ENCODE peak calls at places on chromosomes 13 and 19, in ten cellular contexts. D is nucleus accumbens, U is DMS153, S is Calu3, R is skeletal muscle cell, W is dorsolateral prefrontal cortex, Y is HFF-Myc, A is ELR, M is GDM1, T is hypothalamus. P is an unnamed sample.

GRCh38 chr13:109780880-109781383 is 5.5 kb downstream of the IRS2 start:
- DNase-seq in D (no peak), U (no peak), S (no peak), R (no peak), W (no peak), Y (no peak), A (no peak), M (no peak), T (no peak), P (no peak)

GRCh38 chr19:7701654-7702457 is at the start of gene FCER2:
- DNase-seq in D (no peak), U (no peak), S (no peak), R (no peak), W (no peak), Y (no peak), A (no peak), M (no peak), T (no peak), P (no peak)

GRCh38 chr13:50344717-50345116 is 329.5 kb downstream of the KCNRG start:
- DNase-seq in D (no peak), U (no peak), S (no peak), R (no peak), W (no peak), Y (no peak), A (no peak), M (no peak), T (no peak), P (no peak)

GRCh38 chr13:30529085-30529815 is 63.5 kb upstream of the HMGB1 start:
- DNase-seq in D (no peak), U (no peak), S (no peak), R (peak), W (no peak), Y (no peak), A (peak), M (no peak), T (no peak), P (no peak)

GRCh38 chr13:80055804-80056203 is 285.1 kb downstream of the SPRY2 start:
- DNase-seq in D (no peak), U (no peak), S (no peak), R (no peak), W (no peak), Y (no peak), A (no peak), M (no peak), T (no peak), P (no peak)

GRCh38 chr19:50460161-50460765 is 16.0 kb upstream of the EMC10 start:
- DNase-seq in D (no peak), U (no peak), S (peak), R (no peak), W (no peak), Y (no peak), A (peak), M (no peak), T (no peak), P (no peak)

GRCh38 chr19:1923319-1923718 is 17.7 kb upstream of the CSNK1G2 start:
- DNase-seq in D (no peak), U (no peak), S (no peak), R (no peak), W (no peak), Y (no peak), A (no peak), M (no peak), T (no peak), P (no peak)

GRCh38 chr19:16295071-16295470 is 29.6 kb upstream of the KLF2 start:
- DNase-seq in D (no peak), U (no peak), S (no peak), R (no peak), W (no peak), Y (no peak), A (no peak), M (no peak), T (no peak), P (no peak)

GRCh38 chr19:55368701-55369563 is 1.3 kb downstream of the IL11 start:
- DNase-seq in D (no peak), U (no peak), S (peak), R (no peak), W (no peak), Y (no peak), A (peak), M (no peak), T (no peak), P (peak)

GRCh38 chr13:110944121-110944967 is 29.5 kb upstream of the ANKRD10 start:
- DNase-seq in D (no peak), U (peak), S (peak), R (peak), W (no peak), Y (peak), A (peak), M (peak), T (no peak), P (peak)

GRCh38 chr19:39637891-39638290 is 17.8 kb upstream of the LGALS16 start:
- DNase-seq in D (no peak), U (no peak), S (no peak), R (no peak), W (no peak), Y (no peak), A (no peak), M (no peak), T (no peak), P (no peak)

GRCh38 chr19:38734426-38735256 is 9.6 kb downstream of the CAPN12 start:
- DNase-seq in D (no peak), U (peak), S (peak), R (no peak), W (no peak), Y (no peak), A (peak), M (no peak), T (no peak), P (peak)

GRCh38 chr13:76853481-76853880 is 32.7 kb downstream of the KCTD12 start:
- DNase-seq in D (no peak), U (no peak), S (no peak), R (no peak), W (no peak), Y (no peak), A (peak), M (no peak), T (no peak), P (no peak)

GRCh38 chr19:629961-630714 is 3.2 kb downstream of the POLRMT start:
- DNase-seq in D (no peak), U (no peak), S (no peak), R (no peak), W (no peak), Y (no peak), A (no peak), M (no peak), T (no peak), P (no peak)

GRCh38 chr19:7258840-7259395 is 35.3 kb downstream of the INSR start:
- DNase-seq in D (no peak), U (no peak), S (no peak), R (no peak), W (no peak), Y (no peak), A (no peak), M (no peak), T (no peak), P (no peak)

GRCh38 chr13:52738719-52739467 is 727 bp downstream of the CNMD start:
- DNase-seq in D (peak), U (no peak), S (no peak), R (no peak), W (peak), Y (no peak), A (peak), M (no peak), T (peak), P (peak)

GRCh38 chr19:13817615-13818371 is 22.6 kb downstream of the ZSWIM4 start:
- DNase-seq in D (no peak), U (peak), S (no peak), R (no peak), W (no peak), Y (no peak), A (no peak), M (no peak), T (no peak), P (peak)

GRCh38 chr13:104522235-104523072 is 1456.2 kb upstream of the SLC10A2 start:
- DNase-seq in D (no peak), U (no peak), S (no peak), R (no peak), W (no peak), Y (no peak), A (no peak), M (no peak), T (no peak), P (no peak)

GRCh38 chr13:111058796-111059506 is 56.2 kb upstream of the ARHGEF7 start:
- DNase-seq in D (no peak), U (no peak), S (no peak), R (no peak), W (no peak), Y (no peak), A (peak), M (no peak), T (no peak), P (peak)

GRCh38 chr13:88764103-88764502 is 1092.9 kb downstream of the SLITRK5 start:
- DNase-seq in D (no peak), U (no peak), S (no peak), R (no peak), W (no peak), Y (no peak), A (no peak), M (no peak), T (no peak), P (no peak)

GRCh38 chr19:54674021-54674617 is 11.3 kb downstream of the LILRB4 start:
- DNase-seq in D (no peak), U (no peak), S (peak), R (no peak), W (no peak), Y (no peak), A (peak), M (no peak), T (no peak), P (no peak)

GRCh38 chr19:14686411-14686810 is 3.4 kb upstream of the ZNF333 start:
- DNase-seq in D (no peak), U (no peak), S (peak), R (no peak), W (no peak), Y (no peak), A (peak), M (peak), T (no peak), P (peak)

GRCh38 chr13:97205465-97205864 is 16.7 kb upstream of the MBNL2 start:
- DNase-seq in D (no peak), U (no peak), S (no peak), R (no peak), W (no peak), Y (no peak), A (no peak), M (no peak), T (no peak), P (no peak)

GRCh38 chr19:18995804-18996241 is 37.5 kb downstream of the SUGP2 start:
- DNase-seq in D (peak), U (no peak), S (peak), R (peak), W (peak), Y (peak), A (peak), M (no peak), T (no peak), P (peak)

GRCh38 chr13:102040812-102041211 is 361.0 kb downstream of the FGF14 start:
- DNase-seq in D (no peak), U (peak), S (no peak), R (no peak), W (no peak), Y (no peak), A (no peak), M (no peak), T (no peak), P (no peak)

GRCh38 chr19:29171525-29171924 is 41.4 kb downstream of the UQCRFS1 start:
- DNase-seq in D (no peak), U (no peak), S (no peak), R (no peak), W (no peak), Y (no peak), A (no peak), M (no peak), T (no peak), P (no peak)

GRCh38 chr19:30064021-30064699 is 122.1 kb downstream of the URI1 start:
- DNase-seq in D (no peak), U (no peak), S (no peak), R (no peak), W (peak), Y (no peak), A (no peak), M (no peak), T (no peak), P (no peak)

GRCh38 chr19:49847731-49848696 is 2.9 kb upstream of the PTOV1 start:
- DNase-seq in D (no peak), U (no peak), S (peak), R (peak), W (no peak), Y (peak), A (peak), M (no peak), T (no peak), P (peak)